ENCODE peak calls at places on chromosomes 12 and 14, in five cellular contexts. V is astrocyte of the hippocampus; W is activated gamma-delta T cell; T is GM03348; L is stimulated activated CD4-positive, alpha-beta T cell treated with anti-CD3 and anti-CD28 coated beads, Interleukin-1b, Interleukin-23, amount 100 ng/mL, for 4 hours. P is an unnamed sample.
A peak's percentile ranks its signal among the peaks of the same experiment; 100 is the strongest.

GRCh38 chr14:69451941-69452340 is 32.6 kb upstream of the PLEKHD1 start:
- DNase-seq in V (no peak), W (no peak), T (no peak), L (no peak), P (no peak)

GRCh38 chr12:111360325-111360930 is 8.5 kb downstream of the PHETA1 start:
- DNase-seq in V (no peak), W (no peak), T (no peak), L (no peak), P (no peak)

GRCh38 chr14:104820669-104821228 is 19.8 kb downstream of the ZBTB42 start:
- DNase-seq in V (peak; percentile 88), W (no peak), T (peak; percentile 70), L (no peak), P (no peak)

GRCh38 chr12:95336387-95337067 is 118.9 kb downstream of the VEZT start:
- DNase-seq in V (peak; percentile 93), W (no peak), T (peak; percentile 83), L (no peak), P (no peak)

GRCh38 chr14:55816225-55816624 is 236.2 kb downstream of the KTN1 start:
- DNase-seq in V (no peak), W (no peak), T (no peak), L (no peak), P (no peak)

GRCh38 chr12:5083955-5084849 is 40.5 kb downstream of the KCNA5 start:
- DNase-seq in V (peak; percentile 82), W (no peak), T (peak; percentile 77), L (no peak), P (peak; percentile 23)

GRCh38 chr12:119644930-119645329 is 23.0 kb upstream of the PRKAB1 start:
- DNase-seq in V (no peak), W (no peak), T (no peak), L (no peak), P (no peak)

GRCh38 chr12:6829532-6830220 is 1.5 kb downstream of the P3H3 start:
- DNase-seq in V (no peak), W (no peak), T (peak; percentile 80), L (no peak), P (no peak)

GRCh38 chr12:27244680-27245005 is 557 bp downstream of the STK38L start:
- DNase-seq in V (no peak), W (no peak), T (no peak), L (no peak), P (no peak)

GRCh38 chr14:104142136-104143041 is 4.0 kb downstream of the KIF26A start:
- DNase-seq in V (no peak), W (no peak), T (no peak), L (no peak), P (no peak)

GRCh38 chr12:104710940-104711725 is 247.0 kb downstream of the SLC41A2 start:
- DNase-seq in V (no peak), W (no peak), T (peak; percentile 89), L (no peak), P (no peak)

GRCh38 chr12:57241556-57242310 is 9.3 kb downstream of the STAC3 start:
- DNase-seq in V (no peak), W (no peak), T (no peak), L (no peak), P (no peak)

GRCh38 chr12:127334924-127335644 is 931.9 kb upstream of the TMEM132C start:
- DNase-seq in V (no peak), W (no peak), T (no peak), L (no peak), P (no peak)

GRCh38 chr12:111368291-111368683 is 608 bp downstream of the PHETA1 start:
- DNase-seq in V (peak; percentile 28), W (no peak), T (peak; percentile 55), L (no peak), P (no peak)

GRCh38 chr14:104362761-104363605 is 216.6 kb upstream of the C14orf180 start:
- DNase-seq in V (no peak), W (no peak), T (no peak), L (no peak), P (no peak)

GRCh38 chr12:2336409-2336829 is 283.6 kb downstream of the CACNA1C start:
- DNase-seq in V (peak; percentile 93), W (no peak), T (peak; percentile 90), L (no peak), P (peak; percentile 85)